ENCODE peak calls at places on chromosomes 4 and X, in four cellular contexts. L is body of pancreas, R is hepatocyte, H is IMR-90. Z is an unnamed sample.
A peak's percentile ranks its signal among the peaks of the same experiment; 100 is the strongest.

GRCh38 chr4:136863756-136864155 is 668.5 kb downstream of the PCDH18 start:
- DNase-seq in L (no peak), R (no peak), H (peak; percentile 3), Z (no peak)

GRCh38 chr4:147201016-147201415 is 255.4 kb upstream of the TTC29 start:
- DNase-seq in L (no peak), R (no peak), H (peak; percentile 84), Z (no peak)

GRCh38 chr4:14856076-14856926 is 146.0 kb upstream of the CPEB2 start:
- DNase-seq in L (peak; percentile 71), R (peak; percentile 89), H (peak; percentile 100), Z (peak; percentile 99)

GRCh38 chrX:1138476-1138875 is 74.0 kb downstream of the CRLF2 start:
- DNase-seq in L (no peak), R (no peak), H (no peak), Z (no peak)

GRCh38 chr4:128220286-128221235 is 67.1 kb downstream of the PGRMC2 start:
- DNase-seq in L (no peak), R (no peak), H (peak; percentile 75), Z (peak; percentile 74)

GRCh38 chrX:25015486-25016360 is at the start of gene ARX:
- DNase-seq in L (peak; percentile 40), R (peak; percentile 86), H (peak; percentile 42), Z (no peak)

GRCh38 chrX:18294893-18295292 is 59.6 kb downstream of the SCML2 start:
- DNase-seq in L (no peak), R (no peak), H (no peak), Z (no peak)

GRCh38 chr4:1178300-1179088 is 6.1 kb upstream of the SPON2 start:
- DNase-seq in L (peak; percentile 12), R (no peak), H (peak; percentile 38), Z (peak; percentile 56)

GRCh38 chr4:70571772-70572171 is 20.3 kb upstream of the AMBN start:
- DNase-seq in L (no peak), R (no peak), H (no peak), Z (no peak)

GRCh38 chr4:112231779-112232713 is at the start of gene AP1AR:
- DNase-seq in L (peak; percentile 77), R (peak; percentile 96), H (peak; percentile 64), Z (peak; percentile 51)

GRCh38 chr4:71377561-71377960 is 38.7 kb downstream of the SLC4A4 start:
- DNase-seq in L (no peak), R (no peak), H (peak; percentile 95), Z (peak; percentile 74)

GRCh38 chr4:575281-576141 is 584 bp downstream of the TMEM271 start:
- DNase-seq in L (peak; percentile 31), R (peak; percentile 85), H (peak; percentile 44), Z (peak; percentile 36)

GRCh38 chr4:3253808-3254207 is 4.8 kb downstream of the MSANTD1 start:
- DNase-seq in L (no peak), R (no peak), H (no peak), Z (no peak)

DNA sequence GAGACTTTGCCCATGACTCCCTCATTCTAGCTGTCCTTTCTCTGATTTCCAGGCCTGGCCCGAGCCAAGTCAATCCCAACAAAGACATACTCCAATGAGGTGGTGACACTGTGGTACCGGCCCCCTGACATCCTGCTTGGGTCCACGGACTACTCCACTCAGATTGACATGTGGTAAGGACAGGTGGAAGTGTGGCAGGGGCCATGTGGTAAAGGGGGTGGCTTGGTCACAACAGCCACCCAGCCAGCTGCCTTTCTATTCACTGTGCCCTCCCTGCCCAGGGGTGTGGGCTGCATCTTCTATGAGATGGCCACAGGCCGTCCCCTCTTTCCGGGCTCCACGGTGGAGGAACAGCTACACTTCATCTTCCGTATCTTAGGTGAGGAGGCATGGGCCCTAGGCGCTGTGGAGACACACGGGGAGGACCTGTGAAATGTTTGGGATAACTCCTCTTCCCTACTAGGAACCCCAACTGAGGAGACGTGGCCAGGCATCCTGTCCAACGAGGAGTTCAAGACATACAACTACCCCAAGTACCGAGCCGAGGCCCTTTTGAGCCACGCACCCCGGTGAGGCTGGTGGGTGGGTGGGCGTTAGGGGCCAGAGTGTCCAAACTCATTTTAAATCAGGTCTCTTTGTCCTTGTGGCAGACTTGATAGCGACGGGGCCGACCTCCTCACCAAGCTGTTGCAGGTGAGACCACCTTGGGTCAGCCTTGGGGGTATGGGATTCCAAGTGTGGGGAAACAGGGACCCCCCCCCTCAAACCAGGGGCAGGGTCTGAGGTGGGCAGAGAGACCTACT is 6.1 kb upstream of the USP11 start:
- DNase-seq in L (no peak), R (no peak), H (no peak), Z (no peak)
- H3K4me1 ChIP-seq in L (no peaks in the 10 kb centered on the region), R (no peaks in the 10 kb centered on the region), H (no peaks in the 10 kb centered on the region), Z (no peaks in the 10 kb centered on the region)

GRCh38 chr4:87114245-87115062 is 106.0 kb downstream of the KLHL8 start:
- DNase-seq in L (no peak), R (no peak), H (no peak), Z (no peak)
- TF ChIP-seq CTCF in L (no peak), R (no peak), H (peak; percentile 2), Z (no peak)

DNA sequence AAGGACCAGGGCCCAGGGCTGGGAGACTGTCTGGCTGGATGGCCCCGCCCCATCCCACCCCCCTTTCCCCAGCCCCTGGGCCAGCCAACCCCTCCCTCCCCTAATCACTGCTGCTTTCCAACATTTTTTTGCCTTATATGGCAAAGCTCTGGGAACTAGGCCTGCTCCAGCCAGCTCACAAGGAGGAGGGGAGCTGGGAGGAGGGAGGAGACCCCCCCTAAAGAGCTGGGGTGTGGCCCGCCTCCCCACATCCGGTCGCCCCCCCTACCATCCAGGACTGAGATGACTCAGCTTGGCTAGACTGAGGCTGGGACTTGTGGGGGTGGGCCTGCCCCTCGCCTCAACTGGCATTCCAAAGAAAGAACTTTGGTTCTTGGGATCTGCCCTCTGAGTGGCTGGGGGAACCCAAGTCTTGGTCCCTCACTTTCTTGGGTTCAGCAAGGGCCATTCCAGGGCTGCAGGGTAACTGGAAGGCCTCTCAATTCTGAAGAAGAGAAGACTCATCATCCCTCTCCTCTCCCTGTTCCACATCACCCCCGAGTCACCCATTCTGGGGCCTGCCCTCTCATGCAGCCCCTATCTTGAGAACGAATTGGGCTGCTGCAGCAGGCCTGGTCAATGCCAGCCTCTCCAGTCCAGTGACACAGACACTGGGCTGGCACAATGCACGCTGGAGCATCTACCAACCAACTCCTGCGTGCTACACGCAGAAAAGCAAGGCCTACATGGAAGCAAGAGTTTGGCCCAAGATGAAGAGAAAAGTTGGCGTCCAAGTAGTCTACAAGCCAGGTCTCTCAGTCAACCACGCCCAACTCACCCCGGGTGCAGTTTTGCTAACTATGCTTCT is 4.8 kb downstream of the FLNA start:
- DNase-seq in L (peak; percentile 59), R (peak; percentile 89), H (peak; percentile 95), Z (peak; percentile 70)
- H3K4me1 ChIP-seq in L (peaks cover 36% of the 10 kb centered on the region), R (peaks cover 15% of the 10 kb centered on the region), H (peaks cover 7% of the 10 kb centered on the region), Z (no peaks in the 10 kb centered on the region)

DNA sequence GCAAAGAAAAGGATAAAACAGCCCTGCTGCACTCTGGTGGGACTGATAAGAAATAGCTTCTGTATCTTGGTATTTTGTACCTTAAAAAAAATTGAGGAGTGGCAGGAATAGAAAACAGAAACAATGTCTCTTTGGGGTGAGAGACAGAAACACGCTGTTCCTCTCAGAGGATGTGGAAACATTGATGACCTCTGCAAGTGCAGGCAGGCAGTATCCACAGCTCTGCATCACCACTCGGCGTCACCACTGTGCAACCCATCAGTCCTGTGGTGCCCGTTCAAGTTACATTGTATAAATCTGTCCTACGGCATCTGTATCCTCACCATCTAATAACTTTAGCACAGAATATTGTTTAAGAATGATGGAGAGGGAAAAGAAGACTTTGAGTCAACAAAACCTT is 152.4 kb upstream of the SPRY1 start:
- DNase-seq in L (no peak), R (no peak), H (peak; percentile 65), Z (peak; percentile 63)
- TF ChIP-seq CTCF in L (no peak), R (no peak), H (peak; percentile 18), Z (peak; percentile 62)

GRCh38 chrX:47645530-47645929 is 4.8 kb downstream of the ELK1 start:
- DNase-seq in L (no peak), R (no peak), H (no peak), Z (no peak)
- H3K4me1 ChIP-seq in L (peaks cover 12% of the 10 kb centered on the region), R (no peaks in the 10 kb centered on the region), H (peaks cover 5% of the 10 kb centered on the region), Z (no peaks in the 10 kb centered on the region)

GRCh38 chr4:47471064-47471463 is 7.6 kb upstream of the COMMD8 start:
- DNase-seq in L (no peak), R (no peak), H (no peak), Z (no peak)

GRCh38 chr4:47471591-47471990 is 8.1 kb upstream of the COMMD8 start:
- DNase-seq in L (no peak), R (no peak), H (no peak), Z (no peak)

GRCh38 chr4:47466061-47466785 is 2.7 kb upstream of the COMMD8 start:
- DNase-seq in L (no peak), R (no peak), H (no peak), Z (no peak)

GRCh38 chr4:47469951-47470350 is 6.4 kb upstream of the COMMD8 start:
- DNase-seq in L (no peak), R (no peak), H (peak; percentile 71), Z (no peak)

DNA sequence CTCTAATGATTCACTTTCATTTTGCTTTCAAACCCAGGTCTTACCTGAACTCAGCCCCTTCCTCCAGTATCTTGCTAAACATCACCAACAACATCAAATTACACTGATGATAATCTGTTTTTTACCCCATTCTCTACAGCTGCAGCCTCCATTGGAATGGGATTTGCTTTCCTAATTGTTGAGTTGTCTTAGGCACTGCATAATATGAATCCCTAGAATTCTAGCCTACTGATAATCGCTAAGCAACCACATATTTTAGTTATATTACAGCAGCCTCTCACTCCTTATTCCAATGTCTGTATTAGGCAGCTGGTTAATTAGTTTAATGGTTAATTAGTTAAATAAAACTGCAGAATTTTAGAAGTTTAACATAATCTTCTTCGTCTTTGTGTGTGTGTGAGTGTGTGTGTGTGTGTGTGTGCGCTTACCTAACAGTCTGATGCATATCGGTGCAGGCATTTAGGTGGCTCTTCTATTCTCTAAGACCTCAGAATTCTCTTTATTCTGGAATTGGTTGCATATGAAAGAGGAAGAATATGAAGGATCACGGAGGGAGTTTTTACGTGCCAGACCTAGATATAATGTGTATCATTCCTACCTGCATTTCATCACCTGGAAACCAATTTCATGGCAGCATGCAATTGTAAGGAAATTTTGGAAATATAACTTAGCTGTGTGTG is 5.3 kb upstream of the COMMD8 start:
- DNase-seq in L (no peak), R (no peak), H (peak; percentile 66), Z (no peak)
- TF ChIP-seq CTCF in L (no peak), R (no peak), H (no peak), Z (no peak)

DNA sequence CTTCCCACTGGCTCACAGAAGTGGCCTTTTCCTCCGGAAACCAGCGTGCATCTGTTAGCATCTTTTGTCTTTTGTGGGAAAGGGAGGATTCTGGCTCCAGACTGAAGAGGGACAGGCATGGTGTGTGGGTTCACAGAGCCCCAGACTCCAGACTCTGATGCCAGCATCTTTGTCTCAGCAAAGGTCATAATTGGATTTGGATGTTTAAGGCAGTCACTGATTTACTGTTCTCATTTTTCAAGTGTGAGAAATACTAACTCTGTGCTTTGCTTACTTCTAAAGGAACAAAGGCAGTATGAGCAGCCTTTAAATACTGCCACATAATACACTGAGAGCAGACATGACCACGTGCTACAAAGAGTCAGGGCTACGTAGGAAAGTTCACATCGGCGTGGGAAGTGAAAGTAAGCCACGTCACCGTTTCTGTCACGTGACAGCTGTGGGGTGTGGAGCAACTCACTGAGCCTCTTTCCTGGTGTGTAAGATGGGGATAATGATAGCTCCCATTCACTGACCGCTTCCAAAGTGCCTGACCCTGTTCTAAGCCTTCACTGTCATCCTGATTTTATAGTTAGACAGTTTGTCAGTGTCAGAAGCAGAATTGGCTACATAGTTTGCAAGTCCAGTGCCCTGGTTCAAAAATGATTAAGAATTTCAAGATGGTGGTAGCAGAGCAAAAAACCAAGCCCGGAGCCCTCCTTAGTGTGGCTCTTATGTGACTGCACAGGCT is 24.8 kb upstream of the TMSB4X start:
- DNase-seq in L (peak; percentile 79), R (peak; percentile 72), H (peak; percentile 92), Z (peak; percentile 65)
- H3K4me1 ChIP-seq in L (peaks cover 25% of the 10 kb centered on the region), R (peaks cover 31% of the 10 kb centered on the region), H (peaks cover 14% of the 10 kb centered on the region), Z (peaks cover 7% of the 10 kb centered on the region)